ENCODE peak calls at places on chromosome 21, in nine cellular contexts. G is endothelial cell, J is tibial nerve, L is HFFc6, C is AG09309, K is HCT116, N is heart right ventricle, W is astrocyte of the spinal cord, D is WTC11. Q is an unnamed sample.

GRCh38 chr21:25421327-25422028 is 185.8 kb downstream of the MRPL39 start:
- DNase-seq in G (peak), J (peak), L (peak), C (peak), K (no peak), N (no peak), W (peak), D (peak), Q (no peak)

GRCh38 chr21:33510826-33511225 is 19.3 kb upstream of the DNAJC28 start:
- DNase-seq in G (no peak), J (no peak), L (no peak), C (no peak), K (no peak), N (no peak), W (no peak), D (no peak), Q (no peak)

GRCh38 chr21:24150753-24151152 is 1456.5 kb downstream of the MRPL39 start:
- DNase-seq in G (no peak), J (no peak), L (no peak), C (no peak), K (no peak), N (no peak), W (no peak), D (no peak), Q (no peak)

GRCh38 chr21:44931137-44931500 is 8.7 kb upstream of the SLX9 start:
- DNase-seq in G (no peak), J (no peak), L (no peak), C (no peak), K (no peak), N (no peak), W (no peak), D (no peak), Q (no peak)

GRCh38 chr21:26626187-26626586 is 53.1 kb upstream of the CYYR1 start:
- DNase-seq in G (no peak), J (no peak), L (no peak), C (no peak), K (no peak), N (no peak), W (no peak), D (no peak), Q (no peak)

GRCh38 chr21:39155578-39155977 is 27.7 kb downstream of the PSMG1 start:
- DNase-seq in G (no peak), J (no peak), L (no peak), C (no peak), K (no peak), N (no peak), W (no peak), D (no peak), Q (no peak)

GRCh38 chr21:32698971-32699693 is 28.7 kb downstream of the SYNJ1 start:
- DNase-seq in G (no peak), J (no peak), L (no peak), C (no peak), K (no peak), N (no peak), W (no peak), D (no peak), Q (no peak)

GRCh38 chr21:15908187-15908586 is 178.4 kb downstream of the USP25 start:
- DNase-seq in G (no peak), J (no peak), L (no peak), C (no peak), K (no peak), N (no peak), W (no peak), D (no peak), Q (no peak)

GRCh38 chr21:17989780-17990179 is 170.6 kb upstream of the C21orf91 start:
- DNase-seq in G (no peak), J (no peak), L (no peak), C (no peak), K (no peak), N (no peak), W (no peak), D (no peak), Q (no peak)

GRCh38 chr21:38596264-38597042 is 98.2 kb upstream of the ERG start:
- DNase-seq in G (no peak), J (no peak), L (no peak), C (no peak), K (no peak), N (no peak), W (peak), D (no peak), Q (no peak)

GRCh38 chr21:20020032-20020431 is 978.2 kb upstream of the NCAM2 start:
- DNase-seq in G (no peak), J (no peak), L (no peak), C (no peak), K (no peak), N (no peak), W (no peak), D (no peak), Q (no peak)

GRCh38 chr21:28916150-28916893 is 76.4 kb downstream of the LTN1 start:
- DNase-seq in G (no peak), J (no peak), L (no peak), C (no peak), K (no peak), N (no peak), W (no peak), D (no peak), Q (no peak)

GRCh38 chr21:17139696-17140095 is 373.1 kb upstream of the CXADR start:
- DNase-seq in G (no peak), J (no peak), L (no peak), C (no peak), K (no peak), N (no peak), W (no peak), D (no peak), Q (no peak)

GRCh38 chr21:28550057-28550825 is 442.4 kb downstream of the LTN1 start:
- DNase-seq in G (no peak), J (no peak), L (peak), C (no peak), K (no peak), N (no peak), W (no peak), D (no peak), Q (no peak)

GRCh38 chr21:33042812-33043211 is 17.1 kb downstream of the OLIG2 start:
- DNase-seq in G (no peak), J (no peak), L (peak), C (peak), K (peak), N (no peak), W (peak), D (no peak), Q (peak)

GRCh38 chr21:36134820-36135390 is at the start of gene CBR3:
- DNase-seq in G (no peak), J (peak), L (peak), C (no peak), K (no peak), N (peak), W (peak), D (peak), Q (no peak)

GRCh38 chr21:14923468-14923867 is 141.3 kb downstream of the NRIP1 start:
- DNase-seq in G (no peak), J (no peak), L (peak), C (no peak), K (no peak), N (no peak), W (peak), D (no peak), Q (no peak)

GRCh38 chr21:17745086-17745485 is 74.1 kb downstream of the C21orf91 start:
- DNase-seq in G (no peak), J (no peak), L (no peak), C (no peak), K (no peak), N (no peak), W (no peak), D (no peak), Q (no peak)

DNA sequence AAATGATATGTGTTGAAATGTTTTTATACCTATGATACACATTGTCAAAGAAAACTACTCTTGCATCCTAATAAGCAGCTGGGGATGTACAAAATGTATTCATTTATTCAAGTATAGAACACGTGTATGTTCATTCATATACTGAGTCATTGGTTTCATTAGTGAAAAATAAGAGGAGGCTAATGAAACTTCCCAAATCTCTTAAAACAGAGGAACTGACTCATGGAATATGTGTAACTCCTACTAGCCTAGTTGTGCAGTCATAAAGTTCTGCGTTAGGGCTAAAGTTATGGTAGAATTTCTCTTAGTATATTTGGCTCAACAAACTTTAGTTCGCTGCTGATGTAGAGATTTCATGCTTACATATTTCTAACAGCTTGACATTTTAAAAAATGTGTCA is 441.6 kb downstream of the NCAM2 start:
- DNase-seq in G (no peak), J (no peak), L (peak), C (no peak), K (no peak), N (no peak), W (no peak), D (no peak), Q (no peak)
- TF ChIP-seq CTCF in G (no peak), J (no peak), L (no peak), C (no peak), K (no peak), N (no peak), W (no peak), D (no peak), Q (no peak)

DNA sequence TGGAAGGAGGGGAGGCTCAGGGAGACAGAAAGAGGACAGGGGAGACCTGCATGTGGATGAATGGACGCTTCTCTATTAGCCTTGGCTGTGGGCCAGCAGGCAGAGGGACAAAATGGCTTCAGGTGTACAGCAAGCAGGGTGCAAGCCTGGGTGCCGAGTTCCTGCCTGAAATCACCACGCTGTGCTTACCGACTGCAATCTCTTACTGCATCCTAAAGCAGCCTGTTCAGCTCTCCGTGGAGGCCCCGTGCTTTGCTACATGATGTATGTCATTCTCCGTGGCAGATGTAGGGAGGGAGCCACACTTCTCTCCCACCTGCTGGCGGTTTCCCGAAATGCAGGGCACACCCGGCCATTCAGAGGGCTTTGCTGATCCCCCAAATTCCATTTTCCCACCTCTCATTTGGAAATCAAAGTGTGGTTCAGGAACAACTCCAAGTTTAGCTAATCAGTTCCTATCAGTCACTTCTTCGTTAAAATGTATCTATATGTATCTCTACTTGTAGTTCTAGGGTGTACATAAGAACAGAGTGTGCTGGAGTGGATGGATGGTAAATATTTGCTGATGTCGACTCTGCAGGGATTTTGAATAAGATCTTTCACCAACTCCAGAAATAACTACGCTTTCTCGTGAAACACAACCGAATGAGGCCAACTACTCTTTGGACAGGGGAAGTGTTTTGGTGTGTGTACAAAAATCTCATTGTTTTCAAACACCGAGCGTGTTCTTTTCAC is 122.3 kb upstream of the BACE2 start:
- DNase-seq in G (peak), J (no peak), L (no peak), C (no peak), K (no peak), N (no peak), W (no peak), D (peak), Q (no peak)
- TF ChIP-seq CTCF in G (peak), J (no peak), L (peak), C (no peak), K (peak), N (peak), W (peak), D (peak), Q (peak)

GRCh38 chr21:45957551-45957950 is 24.0 kb upstream of the COL6A1 start:
- DNase-seq in G (no peak), J (no peak), L (no peak), C (no peak), K (no peak), N (no peak), W (no peak), D (no peak), Q (no peak)

GRCh38 chr21:45951676-45952075 is 29.9 kb upstream of the COL6A1 start:
- DNase-seq in G (no peak), J (no peak), L (no peak), C (no peak), K (no peak), N (no peak), W (no peak), D (no peak), Q (peak)

GRCh38 chr21:45952974-45953373 is 28.6 kb upstream of the COL6A1 start:
- DNase-seq in G (no peak), J (no peak), L (no peak), C (no peak), K (no peak), N (no peak), W (no peak), D (no peak), Q (no peak)

GRCh38 chr21:45954921-45955320 is 26.6 kb upstream of the COL6A1 start:
- DNase-seq in G (no peak), J (no peak), L (no peak), C (no peak), K (no peak), N (no peak), W (no peak), D (no peak), Q (no peak)

GRCh38 chr21:45954271-45954670 is 27.3 kb upstream of the COL6A1 start:
- DNase-seq in G (no peak), J (no peak), L (peak), C (peak), K (no peak), N (no peak), W (no peak), D (no peak), Q (peak)
- TF ChIP-seq CTCF in G (no peak), J (peak), L (peak), C (peak), K (peak), N (peak), W (peak), D (no peak), Q (no peak)

GRCh38 chr21:29943885-29944284 is 4.1 kb upstream of the GRIK1 start:
- DNase-seq in G (peak), J (no peak), L (no peak), C (no peak), K (no peak), N (no peak), W (no peak), D (no peak), Q (no peak)
- TF ChIP-seq CTCF in G (no peak), J (no peak), L (no peak), C (no peak), K (no peak), N (peak), W (no peak), D (no peak), Q (no peak)

GRCh38 chr21:41847066-41847804 is 31.9 kb downstream of the PRDM15 start:
- DNase-seq in G (no peak), J (no peak), L (no peak), C (no peak), K (no peak), N (no peak), W (peak), D (peak), Q (no peak)
- TF ChIP-seq CTCF in G (no peak), J (no peak), L (peak), C (peak), K (peak), N (no peak), W (no peak), D (no peak), Q (no peak)

DNA sequence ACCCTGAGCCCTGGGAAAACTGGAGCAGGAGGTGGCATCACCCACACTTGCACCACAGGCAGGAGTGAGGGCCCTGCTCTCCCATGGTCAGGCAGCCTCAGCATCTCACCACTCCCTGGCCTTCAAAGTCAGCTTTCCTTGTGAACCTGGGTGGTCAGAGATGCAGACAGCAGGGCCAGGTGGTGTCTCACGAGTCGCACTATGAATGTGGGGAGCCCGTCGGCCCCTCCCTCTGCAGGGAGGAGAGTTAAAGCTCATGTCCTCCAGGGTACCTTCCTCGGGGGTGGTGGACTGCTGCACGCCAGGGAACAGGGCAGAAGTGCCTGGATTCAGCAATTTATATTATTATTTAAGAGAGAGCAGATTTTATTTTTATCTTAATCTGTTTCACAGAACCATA is 24.1 kb downstream of the ABCG1 start:
- DNase-seq in G (no peak), J (no peak), L (no peak), C (no peak), K (no peak), N (no peak), W (no peak), D (no peak), Q (no peak)
- TF ChIP-seq CTCF in G (no peak), J (no peak), L (no peak), C (no peak), K (no peak), N (no peak), W (no peak), D (no peak), Q (no peak)

DNA sequence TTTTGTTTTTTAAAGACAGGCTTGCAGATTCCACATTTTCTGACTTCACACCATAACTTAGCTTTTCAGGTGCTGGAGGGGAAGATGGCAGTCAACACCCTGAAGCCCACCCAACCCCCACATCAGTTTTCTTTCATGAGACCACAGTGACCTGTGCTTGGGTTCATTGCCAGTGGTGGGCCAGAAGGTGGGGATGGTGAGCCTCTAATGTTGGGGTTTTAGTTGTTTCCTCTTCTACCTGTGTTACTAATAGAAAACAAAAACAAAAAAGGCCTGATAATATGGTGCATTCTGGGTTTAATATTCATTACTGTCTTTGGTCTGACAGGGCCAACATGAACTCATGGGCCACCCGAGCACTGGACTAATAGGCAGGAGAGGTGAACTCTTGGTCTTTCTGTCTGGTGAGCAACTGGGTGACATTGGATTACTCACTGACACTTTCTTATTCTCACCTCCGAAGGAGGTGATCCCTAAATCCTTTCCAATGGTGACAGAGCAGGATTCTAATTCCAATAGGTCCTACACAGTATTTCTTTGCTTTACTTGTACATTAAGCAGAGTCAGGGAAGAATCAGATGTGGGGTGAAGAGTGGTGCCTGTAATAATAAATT is 132.8 kb downstream of the CLIC6 start:
- DNase-seq in G (peak), J (no peak), L (no peak), C (no peak), K (no peak), N (no peak), W (no peak), D (peak), Q (no peak)
- TF ChIP-seq CTCF in G (peak), J (no peak), L (peak), C (peak), K (peak), N (peak), W (peak), D (no peak), Q (no peak)